ENCODE peak calls at places on chromosomes 1 and 21, in four cellular contexts. R, F, B and C are unnamed samples.

GRCh38 chr1:53306168-53306567 is 21.7 kb downstream of the LRP8 start:
- DNase-seq in B (no peak), R (no peak), F (no peak), C (no peak)

GRCh38 chr1:15786581-15786980 is 20.9 kb downstream of the UQCRHL start:
- DNase-seq in B (no peak), F (no peak), R (peak; percentile 67), C (peak; percentile 68)

GRCh38 chr1:19327301-19327700 is 15.2 kb downstream of the SLC66A1 start:
- DNase-seq in F (no peak), R (no peak), B (no peak), C (no peak)

GRCh38 chr1:194723067-194723466 is 1536.7 kb upstream of the B3GALT2 start:
- DNase-seq in R (no peak), F (no peak), B (no peak), C (peak; percentile 44)

GRCh38 chr1:104294259-104294658 is 544.6 kb downstream of the AMY1C start:
- DNase-seq in F (no peak), R (no peak), B (no peak), C (no peak)

GRCh38 chr1:7539772-7540175 is 231.3 kb upstream of the VAMP3 start:
- DNase-seq in F (peak; percentile 76), B (no peak), R (peak; percentile 8), C (peak; percentile 85)

GRCh38 chr1:72140222-72140621 is 142.1 kb downstream of the NEGR1 start:
- DNase-seq in B (no peak), F (no peak), R (no peak), C (peak; percentile 6)

GRCh38 chr21:45264146-45264918 is 23.4 kb downstream of the POFUT2 start:
- DNase-seq in B (no peak), R (no peak), F (no peak), C (no peak)

GRCh38 chr1:43358121-43358745 is 548 bp upstream of the CDC20 start:
- DNase-seq in F (peak; percentile 75), B (no peak), R (no peak), C (peak; percentile 58)

DNA sequence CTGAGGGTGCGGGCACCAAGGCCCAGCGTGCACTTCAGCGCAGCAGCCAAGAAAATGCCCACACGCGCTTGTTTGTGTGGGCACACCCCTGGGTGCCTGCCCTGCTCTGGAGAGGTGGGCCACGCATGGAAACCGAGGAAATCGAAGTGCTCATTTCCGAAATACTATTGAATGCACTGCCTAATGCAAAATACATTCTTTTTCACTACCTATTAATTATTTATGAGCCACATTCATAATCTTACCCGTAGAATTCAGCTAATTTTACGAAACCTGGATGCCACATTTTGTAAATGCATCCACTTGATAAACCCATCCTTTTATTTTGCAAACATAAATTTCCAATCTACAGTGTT is 4.8 kb downstream of the DSCAM start:
- DNase-seq in R (no peak), F (no peak), B (no peak), C (no peak)
- TF ChIP-seq CTCF in R (no peak), F (no peak), B (no peak), C (no peak)

DNA sequence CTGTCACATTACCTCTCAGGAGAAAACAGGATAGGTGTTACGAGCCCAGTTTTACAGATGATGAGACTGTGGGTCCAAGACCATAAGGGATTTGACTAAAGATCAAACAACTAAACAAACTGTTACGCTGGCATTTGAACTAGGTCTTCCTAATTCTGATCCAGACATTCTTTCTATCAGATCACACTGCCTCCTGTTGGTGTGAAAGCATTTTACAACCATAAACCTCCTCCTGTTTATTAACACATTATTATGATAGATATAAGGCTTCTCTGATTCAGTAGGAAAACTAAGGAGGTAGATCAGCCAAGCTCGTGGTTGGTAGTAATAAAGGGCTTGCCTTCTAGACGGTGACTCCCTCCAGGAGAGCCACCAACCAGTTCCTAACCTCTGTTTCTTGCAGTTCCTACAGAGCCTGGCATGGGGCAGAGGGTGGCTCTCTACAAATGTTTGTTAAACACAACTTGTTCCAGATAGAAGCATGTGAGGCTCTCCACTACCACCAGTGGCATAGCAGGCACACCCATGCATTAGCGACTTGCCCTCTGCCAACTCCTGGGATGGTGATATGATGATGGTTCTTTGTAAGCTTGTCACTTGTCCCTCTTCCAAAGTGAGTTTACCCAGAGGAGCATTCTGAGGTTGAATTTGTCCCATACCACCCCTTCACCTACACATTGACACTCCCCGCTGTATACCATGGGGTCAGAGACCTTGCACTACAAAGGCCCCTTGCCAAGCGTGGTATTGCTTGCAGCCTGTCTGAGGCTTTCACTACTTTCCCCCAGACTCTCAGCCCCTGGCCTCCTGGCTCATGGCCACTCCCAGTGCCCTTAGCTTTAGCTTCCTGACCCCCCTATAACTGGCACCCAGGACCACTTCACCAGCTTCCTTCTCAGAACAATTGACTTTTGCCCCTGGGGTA is 96.4 kb upstream of the HOOK1 start:
- DNase-seq in B (no peak), F (peak; percentile 31), R (no peak), C (peak; percentile 53)
- TF ChIP-seq CTCF in B (no peak), F (peak; percentile 76), R (no peak), C (peak; percentile 44)

DNA sequence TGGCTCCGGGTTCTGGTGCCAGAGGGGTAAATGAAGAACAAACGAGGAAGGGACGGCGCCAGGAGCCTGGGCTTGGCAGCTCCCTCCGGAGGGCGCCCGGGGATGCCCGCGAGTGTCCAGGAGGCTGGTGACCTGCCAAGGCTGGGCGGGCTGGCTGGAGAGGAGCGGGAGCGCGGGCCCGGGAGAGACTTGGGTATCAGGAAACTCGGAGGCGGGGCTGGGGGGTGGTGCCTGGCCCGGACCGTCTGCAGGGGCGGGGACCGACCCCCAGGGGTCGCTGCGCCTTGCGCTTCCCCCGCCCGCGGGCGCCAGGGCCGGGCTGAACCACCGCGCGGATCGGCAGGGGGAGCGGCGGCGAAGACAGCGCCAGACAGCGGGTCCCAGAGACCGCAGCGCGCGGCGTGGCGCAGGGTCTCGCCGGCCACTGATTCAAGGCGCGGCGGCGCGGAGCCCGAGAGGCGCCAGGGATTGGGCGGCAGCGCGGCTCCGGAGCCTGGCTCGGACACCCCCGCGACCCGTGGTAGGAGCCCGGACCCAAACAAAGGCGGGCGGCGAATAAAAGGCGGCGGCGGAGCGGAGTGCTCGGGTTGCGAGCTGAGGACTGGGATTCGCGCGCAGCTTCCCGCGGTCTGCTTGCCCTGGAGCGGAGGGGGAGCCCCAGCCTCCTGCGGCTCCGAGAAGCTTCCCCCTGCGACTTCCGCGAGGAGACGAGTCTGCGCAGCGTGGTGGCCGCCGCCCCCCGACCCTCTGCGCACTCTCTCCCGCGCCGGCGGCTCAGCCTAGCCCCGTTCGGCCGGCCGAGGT is at the start of gene DISP3:
- DNase-seq in R (peak; percentile 67), F (peak; percentile 96), B (no peak), C (peak; percentile 50)
- TF ChIP-seq CTCF in R (peak; percentile 32), F (peak; percentile 77), B (peak; percentile 71), C (peak; percentile 70)

GRCh38 chr1:146020058-146020738 is 1.3 kb downstream of the HJV start:
- DNase-seq in R (no peak), F (no peak), B (no peak), C (no peak)
- TF ChIP-seq CTCF in R (peak; percentile 11), F (no peak), B (no peak), C (no peak)

DNA sequence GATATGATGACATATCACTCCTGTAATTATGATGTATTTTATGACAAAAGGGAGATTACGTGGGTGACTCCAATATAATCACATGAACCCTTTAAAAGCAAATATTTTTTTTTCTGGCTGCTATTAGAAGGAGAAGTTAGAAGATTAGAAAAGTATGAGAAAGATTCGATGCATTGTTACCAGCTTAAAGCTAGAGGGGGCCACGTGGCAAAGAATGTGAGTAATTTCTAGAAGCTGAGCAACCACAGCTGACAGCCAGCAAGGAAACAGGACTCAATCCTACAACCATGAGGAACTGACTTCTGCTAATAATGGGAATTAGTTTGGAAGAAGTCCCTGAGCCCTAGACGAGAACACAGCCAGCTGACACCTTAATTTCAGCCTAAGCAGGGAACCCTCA is 56.3 kb upstream of the C1orf87 start:
- DNase-seq in B (no peak), F (no peak), R (no peak), C (no peak)
- TF ChIP-seq CTCF in B (peak; percentile 15), F (peak; percentile 13), R (no peak), C (no peak)

DNA sequence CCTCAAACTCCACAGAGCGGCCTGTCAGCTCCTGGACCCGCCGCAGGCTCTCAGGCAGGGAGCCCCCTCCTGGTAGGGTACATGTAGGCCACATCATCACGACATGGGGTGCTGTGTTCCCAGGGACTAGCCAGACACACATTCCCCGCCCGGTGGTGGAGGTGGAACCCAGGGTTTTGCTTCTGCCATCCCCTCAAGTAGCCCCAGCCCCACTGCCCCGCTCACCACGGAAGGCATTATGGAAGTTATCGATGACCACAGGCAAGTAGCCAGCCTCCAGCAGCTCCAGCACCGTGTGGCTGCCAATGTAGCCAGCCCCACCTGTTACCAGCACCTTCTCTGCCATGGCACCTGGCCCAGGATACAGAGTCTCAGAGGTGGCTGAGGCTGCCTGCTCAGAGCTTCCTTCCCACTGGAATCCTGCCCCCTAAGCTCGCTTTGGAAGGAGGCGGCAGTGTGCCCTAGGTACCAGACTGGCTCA is 1.9 kb downstream of the GALE start:
- DNase-seq in F (no peak), R (peak; percentile 54), B (no peak), C (no peak)
- TF ChIP-seq CTCF in F (peak; percentile 9), R (no peak), B (no peak), C (no peak)

GRCh38 chr21:29938968-29939858 is 583 bp downstream of the GRIK1 start:
- DNase-seq in R (no peak), B (no peak), F (peak; percentile 64), C (no peak)
- TF ChIP-seq CTCF in R (no peak), B (no peak), F (no peak), C (no peak)

GRCh38 chr1:164948101-164948500 is 389.1 kb downstream of the PBX1 start:
- DNase-seq in B (no peak), R (no peak), F (no peak), C (no peak)

GRCh38 chr1:164953815-164954214 is 394.8 kb downstream of the PBX1 start:
- DNase-seq in R (no peak), B (no peak), F (no peak), C (no peak)

GRCh38 chr1:164953095-164953494 is 394.1 kb downstream of the PBX1 start:
- DNase-seq in B (no peak), R (no peak), F (no peak), C (no peak)

GRCh38 chr1:164950453-164951052 is 391.6 kb downstream of the PBX1 start:
- DNase-seq in F (no peak), B (no peak), R (no peak), C (no peak)

GRCh38 chr1:164949758-164950452 is 390.9 kb downstream of the PBX1 start:
- DNase-seq in R (no peak), F (no peak), B (no peak), C (no peak)
- TF ChIP-seq CTCF in R (no peak), F (no peak), B (no peak), C (no peak)